ENCODE peak calls at places on chromosomes 12 and 14, in ten cellular contexts. One of them, this sample, is unnamed.

GRCh38 chr12:15830538-15830937 is 41.4 kb upstream of the EPS8 start:
- DNase-seq in stimulated activated CD4-positive, alpha-beta T cell treated with anti-CD3 and anti-CD28 coated beads, Interleukin-4, amount 100 ng/mL, for 48 hours: no peak
- DNase-seq in trophoblast cell: peak
- DNase-seq in effector CD4-positive, alpha-beta T cell: no peak
- DNase-seq in activated CD4-positive, alpha-beta memory T cell treated with anti-CD3 and anti-CD28 coated beads, Interleukin-2, amount 10 ng/mL, durations not matched to agents 7 days and 5 days: no peak
- DNase-seq in iPS-NIHi11: no peak
- DNase-seq in posterior vena cava: no peak
- DNase-seq in bronchial epithelial cell: peak
- DNase-seq in NCI-H2171 treated with DMSO at 0.1 percent for 48 hours: no peak
- DNase-seq in Calu3: no peak
- DNase-seq in this sample: no peak

GRCh38 chr12:88781909-88782308 is 201.6 kb upstream of the KITLG start:
- DNase-seq in stimulated activated CD4-positive, alpha-beta T cell treated with anti-CD3 and anti-CD28 coated beads, Interleukin-4, amount 100 ng/mL, for 48 hours: no peak
- DNase-seq in trophoblast cell: peak
- DNase-seq in effector CD4-positive, alpha-beta T cell: no peak
- DNase-seq in activated CD4-positive, alpha-beta memory T cell treated with anti-CD3 and anti-CD28 coated beads, Interleukin-2, amount 10 ng/mL, durations not matched to agents 7 days and 5 days: no peak
- DNase-seq in iPS-NIHi11: no peak
- DNase-seq in posterior vena cava: no peak
- DNase-seq in bronchial epithelial cell: peak
- DNase-seq in NCI-H2171 treated with DMSO at 0.1 percent for 48 hours: no peak
- DNase-seq in Calu3: no peak
- DNase-seq in this sample: no peak

GRCh38 chr12:113678222-113678621 is 206.6 kb upstream of the LHX5 start:
- DNase-seq in stimulated activated CD4-positive, alpha-beta T cell treated with anti-CD3 and anti-CD28 coated beads, Interleukin-4, amount 100 ng/mL, for 48 hours: no peak
- DNase-seq in trophoblast cell: no peak
- DNase-seq in effector CD4-positive, alpha-beta T cell: no peak
- DNase-seq in activated CD4-positive, alpha-beta memory T cell treated with anti-CD3 and anti-CD28 coated beads, Interleukin-2, amount 10 ng/mL, durations not matched to agents 7 days and 5 days: no peak
- DNase-seq in iPS-NIHi11: no peak
- DNase-seq in posterior vena cava: no peak
- DNase-seq in bronchial epithelial cell: no peak
- DNase-seq in NCI-H2171 treated with DMSO at 0.1 percent for 48 hours: no peak
- DNase-seq in Calu3: no peak
- DNase-seq in this sample: no peak

GRCh38 chr14:87745507-87746118 is 247.4 kb downstream of the GALC start:
- DNase-seq in stimulated activated CD4-positive, alpha-beta T cell treated with anti-CD3 and anti-CD28 coated beads, Interleukin-4, amount 100 ng/mL, for 48 hours: no peak
- DNase-seq in trophoblast cell: peak
- DNase-seq in effector CD4-positive, alpha-beta T cell: no peak
- DNase-seq in activated CD4-positive, alpha-beta memory T cell treated with anti-CD3 and anti-CD28 coated beads, Interleukin-2, amount 10 ng/mL, durations not matched to agents 7 days and 5 days: no peak
- DNase-seq in iPS-NIHi11: peak
- DNase-seq in posterior vena cava: no peak
- DNase-seq in bronchial epithelial cell: peak
- DNase-seq in NCI-H2171 treated with DMSO at 0.1 percent for 48 hours: peak
- DNase-seq in Calu3: peak
- DNase-seq in this sample: no peak

GRCh38 chr14:59771577-59771976 is 99.0 kb downstream of the RTN1 start:
- DNase-seq in stimulated activated CD4-positive, alpha-beta T cell treated with anti-CD3 and anti-CD28 coated beads, Interleukin-4, amount 100 ng/mL, for 48 hours: no peak
- DNase-seq in trophoblast cell: peak
- DNase-seq in effector CD4-positive, alpha-beta T cell: no peak
- DNase-seq in activated CD4-positive, alpha-beta memory T cell treated with anti-CD3 and anti-CD28 coated beads, Interleukin-2, amount 10 ng/mL, durations not matched to agents 7 days and 5 days: no peak
- DNase-seq in iPS-NIHi11: no peak
- DNase-seq in posterior vena cava: no peak
- DNase-seq in bronchial epithelial cell: peak
- DNase-seq in NCI-H2171 treated with DMSO at 0.1 percent for 48 hours: peak
- DNase-seq in Calu3: no peak
- DNase-seq in this sample: no peak

GRCh38 chr14:105165761-105166485 is 2.7 kb downstream of the JAG2 start:
- DNase-seq in stimulated activated CD4-positive, alpha-beta T cell treated with anti-CD3 and anti-CD28 coated beads, Interleukin-4, amount 100 ng/mL, for 48 hours: no peak
- DNase-seq in trophoblast cell: no peak
- DNase-seq in effector CD4-positive, alpha-beta T cell: no peak
- DNase-seq in activated CD4-positive, alpha-beta memory T cell treated with anti-CD3 and anti-CD28 coated beads, Interleukin-2, amount 10 ng/mL, durations not matched to agents 7 days and 5 days: no peak
- DNase-seq in iPS-NIHi11: no peak
- DNase-seq in posterior vena cava: no peak
- DNase-seq in bronchial epithelial cell: peak
- DNase-seq in NCI-H2171 treated with DMSO at 0.1 percent for 48 hours: peak
- DNase-seq in Calu3: no peak
- DNase-seq in this sample: no peak

GRCh38 chr14:90409209-90409730 is 12.4 kb downstream of the CALM1 start:
- DNase-seq in stimulated activated CD4-positive, alpha-beta T cell treated with anti-CD3 and anti-CD28 coated beads, Interleukin-4, amount 100 ng/mL, for 48 hours: no peak
- DNase-seq in trophoblast cell: no peak
- DNase-seq in effector CD4-positive, alpha-beta T cell: no peak
- DNase-seq in activated CD4-positive, alpha-beta memory T cell treated with anti-CD3 and anti-CD28 coated beads, Interleukin-2, amount 10 ng/mL, durations not matched to agents 7 days and 5 days: no peak
- DNase-seq in iPS-NIHi11: no peak
- DNase-seq in posterior vena cava: no peak
- DNase-seq in bronchial epithelial cell: peak
- DNase-seq in NCI-H2171 treated with DMSO at 0.1 percent for 48 hours: no peak
- DNase-seq in Calu3: peak
- DNase-seq in this sample: peak

GRCh38 chr14:23034498-23035302 is at the start of gene PSMB5:
- DNase-seq in stimulated activated CD4-positive, alpha-beta T cell treated with anti-CD3 and anti-CD28 coated beads, Interleukin-4, amount 100 ng/mL, for 48 hours: peak
- DNase-seq in trophoblast cell: peak
- DNase-seq in effector CD4-positive, alpha-beta T cell: peak
- DNase-seq in activated CD4-positive, alpha-beta memory T cell treated with anti-CD3 and anti-CD28 coated beads, Interleukin-2, amount 10 ng/mL, durations not matched to agents 7 days and 5 days: peak
- DNase-seq in iPS-NIHi11: peak
- DNase-seq in posterior vena cava: peak
- DNase-seq in bronchial epithelial cell: peak
- DNase-seq in NCI-H2171 treated with DMSO at 0.1 percent for 48 hours: no peak
- DNase-seq in Calu3: peak
- DNase-seq in this sample: peak

GRCh38 chr12:44317651-44318126 is 481.8 kb downstream of the TMEM117 start:
- DNase-seq in stimulated activated CD4-positive, alpha-beta T cell treated with anti-CD3 and anti-CD28 coated beads, Interleukin-4, amount 100 ng/mL, for 48 hours: no peak
- DNase-seq in trophoblast cell: peak
- DNase-seq in effector CD4-positive, alpha-beta T cell: no peak
- DNase-seq in activated CD4-positive, alpha-beta memory T cell treated with anti-CD3 and anti-CD28 coated beads, Interleukin-2, amount 10 ng/mL, durations not matched to agents 7 days and 5 days: no peak
- DNase-seq in iPS-NIHi11: peak
- DNase-seq in posterior vena cava: no peak
- DNase-seq in bronchial epithelial cell: peak
- DNase-seq in NCI-H2171 treated with DMSO at 0.1 percent for 48 hours: peak
- DNase-seq in Calu3: peak
- DNase-seq in this sample: no peak

GRCh38 chr14:70789361-70789760 is 20.0 kb downstream of the MAP3K9 start:
- DNase-seq in stimulated activated CD4-positive, alpha-beta T cell treated with anti-CD3 and anti-CD28 coated beads, Interleukin-4, amount 100 ng/mL, for 48 hours: no peak
- DNase-seq in trophoblast cell: no peak
- DNase-seq in effector CD4-positive, alpha-beta T cell: no peak
- DNase-seq in activated CD4-positive, alpha-beta memory T cell treated with anti-CD3 and anti-CD28 coated beads, Interleukin-2, amount 10 ng/mL, durations not matched to agents 7 days and 5 days: no peak
- DNase-seq in iPS-NIHi11: no peak
- DNase-seq in posterior vena cava: no peak
- DNase-seq in bronchial epithelial cell: peak
- DNase-seq in NCI-H2171 treated with DMSO at 0.1 percent for 48 hours: peak
- DNase-seq in Calu3: no peak
- DNase-seq in this sample: no peak

GRCh38 chr14:83342590-83342989 is 1808.9 kb upstream of the SEL1L start:
- DNase-seq in stimulated activated CD4-positive, alpha-beta T cell treated with anti-CD3 and anti-CD28 coated beads, Interleukin-4, amount 100 ng/mL, for 48 hours: no peak
- DNase-seq in trophoblast cell: no peak
- DNase-seq in effector CD4-positive, alpha-beta T cell: no peak
- DNase-seq in activated CD4-positive, alpha-beta memory T cell treated with anti-CD3 and anti-CD28 coated beads, Interleukin-2, amount 10 ng/mL, durations not matched to agents 7 days and 5 days: no peak
- DNase-seq in iPS-NIHi11: no peak
- DNase-seq in posterior vena cava: peak
- DNase-seq in bronchial epithelial cell: no peak
- DNase-seq in NCI-H2171 treated with DMSO at 0.1 percent for 48 hours: no peak
- DNase-seq in Calu3: no peak
- DNase-seq in this sample: no peak

GRCh38 chr14:75258079-75258802 is 20.4 kb upstream of the FOS start:
- DNase-seq in stimulated activated CD4-positive, alpha-beta T cell treated with anti-CD3 and anti-CD28 coated beads, Interleukin-4, amount 100 ng/mL, for 48 hours: no peak
- DNase-seq in trophoblast cell: peak
- DNase-seq in effector CD4-positive, alpha-beta T cell: no peak
- DNase-seq in activated CD4-positive, alpha-beta memory T cell treated with anti-CD3 and anti-CD28 coated beads, Interleukin-2, amount 10 ng/mL, durations not matched to agents 7 days and 5 days: no peak
- DNase-seq in iPS-NIHi11: no peak
- DNase-seq in posterior vena cava: peak
- DNase-seq in bronchial epithelial cell: no peak
- DNase-seq in NCI-H2171 treated with DMSO at 0.1 percent for 48 hours: no peak
- DNase-seq in Calu3: no peak
- DNase-seq in this sample: no peak

GRCh38 chr14:24070285-24071143 is 848 bp upstream of the CPNE6 start:
- DNase-seq in stimulated activated CD4-positive, alpha-beta T cell treated with anti-CD3 and anti-CD28 coated beads, Interleukin-4, amount 100 ng/mL, for 48 hours: no peak
- DNase-seq in trophoblast cell: no peak
- DNase-seq in effector CD4-positive, alpha-beta T cell: no peak
- DNase-seq in activated CD4-positive, alpha-beta memory T cell treated with anti-CD3 and anti-CD28 coated beads, Interleukin-2, amount 10 ng/mL, durations not matched to agents 7 days and 5 days: no peak
- DNase-seq in iPS-NIHi11: no peak
- DNase-seq in posterior vena cava: peak
- DNase-seq in bronchial epithelial cell: no peak
- DNase-seq in NCI-H2171 treated with DMSO at 0.1 percent for 48 hours: peak
- DNase-seq in Calu3: no peak
- DNase-seq in this sample: no peak

GRCh38 chr12:71046215-71046614 is 111.6 kb downstream of the TSPAN8 start:
- DNase-seq in stimulated activated CD4-positive, alpha-beta T cell treated with anti-CD3 and anti-CD28 coated beads, Interleukin-4, amount 100 ng/mL, for 48 hours: no peak
- DNase-seq in trophoblast cell: no peak
- DNase-seq in effector CD4-positive, alpha-beta T cell: no peak
- DNase-seq in activated CD4-positive, alpha-beta memory T cell treated with anti-CD3 and anti-CD28 coated beads, Interleukin-2, amount 10 ng/mL, durations not matched to agents 7 days and 5 days: no peak
- DNase-seq in iPS-NIHi11: no peak
- DNase-seq in posterior vena cava: no peak
- DNase-seq in bronchial epithelial cell: peak
- DNase-seq in NCI-H2171 treated with DMSO at 0.1 percent for 48 hours: no peak
- DNase-seq in Calu3: peak
- DNase-seq in this sample: no peak

GRCh38 chr12:87866602-87867292 is 162.5 kb downstream of the C12orf50 start:
- DNase-seq in stimulated activated CD4-positive, alpha-beta T cell treated with anti-CD3 and anti-CD28 coated beads, Interleukin-4, amount 100 ng/mL, for 48 hours: no peak
- DNase-seq in trophoblast cell: no peak
- DNase-seq in effector CD4-positive, alpha-beta T cell: no peak
- DNase-seq in activated CD4-positive, alpha-beta memory T cell treated with anti-CD3 and anti-CD28 coated beads, Interleukin-2, amount 10 ng/mL, durations not matched to agents 7 days and 5 days: no peak
- DNase-seq in iPS-NIHi11: no peak
- DNase-seq in posterior vena cava: no peak
- DNase-seq in bronchial epithelial cell: peak
- DNase-seq in NCI-H2171 treated with DMSO at 0.1 percent for 48 hours: peak
- DNase-seq in Calu3: peak
- DNase-seq in this sample: no peak

GRCh38 chr12:109777544-109777943 is 55.7 kb downstream of the TRPV4 start:
- DNase-seq in stimulated activated CD4-positive, alpha-beta T cell treated with anti-CD3 and anti-CD28 coated beads, Interleukin-4, amount 100 ng/mL, for 48 hours: peak
- DNase-seq in trophoblast cell: peak
- DNase-seq in effector CD4-positive, alpha-beta T cell: no peak
- DNase-seq in activated CD4-positive, alpha-beta memory T cell treated with anti-CD3 and anti-CD28 coated beads, Interleukin-2, amount 10 ng/mL, durations not matched to agents 7 days and 5 days: peak
- DNase-seq in iPS-NIHi11: peak
- DNase-seq in posterior vena cava: no peak
- DNase-seq in bronchial epithelial cell: peak
- DNase-seq in NCI-H2171 treated with DMSO at 0.1 percent for 48 hours: peak
- DNase-seq in Calu3: peak
- DNase-seq in this sample: no peak

GRCh38 chr12:75613981-75614380 is 102.6 kb upstream of the KRR1 start:
- DNase-seq in stimulated activated CD4-positive, alpha-beta T cell treated with anti-CD3 and anti-CD28 coated beads, Interleukin-4, amount 100 ng/mL, for 48 hours: no peak
- DNase-seq in trophoblast cell: no peak
- DNase-seq in effector CD4-positive, alpha-beta T cell: no peak
- DNase-seq in activated CD4-positive, alpha-beta memory T cell treated with anti-CD3 and anti-CD28 coated beads, Interleukin-2, amount 10 ng/mL, durations not matched to agents 7 days and 5 days: no peak
- DNase-seq in iPS-NIHi11: no peak
- DNase-seq in posterior vena cava: no peak
- DNase-seq in bronchial epithelial cell: peak
- DNase-seq in NCI-H2171 treated with DMSO at 0.1 percent for 48 hours: no peak
- DNase-seq in Calu3: no peak
- DNase-seq in this sample: no peak

GRCh38 chr14:54893151-54893760 is 9.4 kb downstream of the GCH1 start:
- DNase-seq in stimulated activated CD4-positive, alpha-beta T cell treated with anti-CD3 and anti-CD28 coated beads, Interleukin-4, amount 100 ng/mL, for 48 hours: peak
- DNase-seq in trophoblast cell: peak
- DNase-seq in effector CD4-positive, alpha-beta T cell: peak
- DNase-seq in activated CD4-positive, alpha-beta memory T cell treated with anti-CD3 and anti-CD28 coated beads, Interleukin-2, amount 10 ng/mL, durations not matched to agents 7 days and 5 days: no peak
- DNase-seq in iPS-NIHi11: peak
- DNase-seq in posterior vena cava: no peak
- DNase-seq in bronchial epithelial cell: peak
- DNase-seq in NCI-H2171 treated with DMSO at 0.1 percent for 48 hours: peak
- DNase-seq in Calu3: peak
- DNase-seq in this sample: no peak

GRCh38 chr12:128680555-128680954 is 143.2 kb downstream of the SLC15A4 start:
- DNase-seq in stimulated activated CD4-positive, alpha-beta T cell treated with anti-CD3 and anti-CD28 coated beads, Interleukin-4, amount 100 ng/mL, for 48 hours: no peak
- DNase-seq in trophoblast cell: no peak
- DNase-seq in effector CD4-positive, alpha-beta T cell: no peak
- DNase-seq in activated CD4-positive, alpha-beta memory T cell treated with anti-CD3 and anti-CD28 coated beads, Interleukin-2, amount 10 ng/mL, durations not matched to agents 7 days and 5 days: no peak
- DNase-seq in iPS-NIHi11: no peak
- DNase-seq in posterior vena cava: no peak
- DNase-seq in bronchial epithelial cell: no peak
- DNase-seq in NCI-H2171 treated with DMSO at 0.1 percent for 48 hours: no peak
- DNase-seq in Calu3: no peak
- DNase-seq in this sample: no peak

GRCh38 chr12:20486233-20486632 is 117.9 kb downstream of the PDE3A start:
- DNase-seq in stimulated activated CD4-positive, alpha-beta T cell treated with anti-CD3 and anti-CD28 coated beads, Interleukin-4, amount 100 ng/mL, for 48 hours: no peak
- DNase-seq in trophoblast cell: no peak
- DNase-seq in effector CD4-positive, alpha-beta T cell: no peak
- DNase-seq in activated CD4-positive, alpha-beta memory T cell treated with anti-CD3 and anti-CD28 coated beads, Interleukin-2, amount 10 ng/mL, durations not matched to agents 7 days and 5 days: no peak
- DNase-seq in iPS-NIHi11: no peak
- DNase-seq in posterior vena cava: no peak
- DNase-seq in bronchial epithelial cell: no peak
- DNase-seq in NCI-H2171 treated with DMSO at 0.1 percent for 48 hours: no peak
- DNase-seq in Calu3: no peak
- DNase-seq in this sample: peak

GRCh38 chr12:26318661-26319068 is 123.3 kb downstream of the SSPN start:
- DNase-seq in stimulated activated CD4-positive, alpha-beta T cell treated with anti-CD3 and anti-CD28 coated beads, Interleukin-4, amount 100 ng/mL, for 48 hours: no peak
- DNase-seq in trophoblast cell: peak
- DNase-seq in effector CD4-positive, alpha-beta T cell: no peak
- DNase-seq in activated CD4-positive, alpha-beta memory T cell treated with anti-CD3 and anti-CD28 coated beads, Interleukin-2, amount 10 ng/mL, durations not matched to agents 7 days and 5 days: no peak
- DNase-seq in iPS-NIHi11: no peak
- DNase-seq in posterior vena cava: peak
- DNase-seq in bronchial epithelial cell: peak
- DNase-seq in NCI-H2171 treated with DMSO at 0.1 percent for 48 hours: no peak
- DNase-seq in Calu3: peak
- DNase-seq in this sample: no peak

GRCh38 chr12:27123642-27124041 is 41.3 kb upstream of the C12orf71 start:
- DNase-seq in stimulated activated CD4-positive, alpha-beta T cell treated with anti-CD3 and anti-CD28 coated beads, Interleukin-4, amount 100 ng/mL, for 48 hours: no peak
- DNase-seq in trophoblast cell: peak
- DNase-seq in effector CD4-positive, alpha-beta T cell: no peak
- DNase-seq in activated CD4-positive, alpha-beta memory T cell treated with anti-CD3 and anti-CD28 coated beads, Interleukin-2, amount 10 ng/mL, durations not matched to agents 7 days and 5 days: no peak
- DNase-seq in iPS-NIHi11: peak
- DNase-seq in posterior vena cava: no peak
- DNase-seq in bronchial epithelial cell: peak
- DNase-seq in NCI-H2171 treated with DMSO at 0.1 percent for 48 hours: peak
- DNase-seq in Calu3: no peak
- DNase-seq in this sample: no peak

GRCh38 chr14:31020834-31021575 is 4.4 kb upstream of the AP4S1 start:
- DNase-seq in stimulated activated CD4-positive, alpha-beta T cell treated with anti-CD3 and anti-CD28 coated beads, Interleukin-4, amount 100 ng/mL, for 48 hours: no peak
- DNase-seq in trophoblast cell: no peak
- DNase-seq in effector CD4-positive, alpha-beta T cell: no peak
- DNase-seq in activated CD4-positive, alpha-beta memory T cell treated with anti-CD3 and anti-CD28 coated beads, Interleukin-2, amount 10 ng/mL, durations not matched to agents 7 days and 5 days: no peak
- DNase-seq in iPS-NIHi11: no peak
- DNase-seq in posterior vena cava: no peak
- DNase-seq in bronchial epithelial cell: no peak
- DNase-seq in NCI-H2171 treated with DMSO at 0.1 percent for 48 hours: no peak
- DNase-seq in Calu3: no peak
- DNase-seq in this sample: no peak

GRCh38 chr12:52837341-52837741 is 3.2 kb upstream of the KRT79 start:
- DNase-seq in stimulated activated CD4-positive, alpha-beta T cell treated with anti-CD3 and anti-CD28 coated beads, Interleukin-4, amount 100 ng/mL, for 48 hours: no peak
- DNase-seq in trophoblast cell: peak
- DNase-seq in effector CD4-positive, alpha-beta T cell: no peak
- DNase-seq in activated CD4-positive, alpha-beta memory T cell treated with anti-CD3 and anti-CD28 coated beads, Interleukin-2, amount 10 ng/mL, durations not matched to agents 7 days and 5 days: no peak
- DNase-seq in iPS-NIHi11: no peak
- DNase-seq in posterior vena cava: no peak
- DNase-seq in bronchial epithelial cell: peak
- DNase-seq in NCI-H2171 treated with DMSO at 0.1 percent for 48 hours: no peak
- DNase-seq in Calu3: peak
- DNase-seq in this sample: no peak

GRCh38 chr14:77311217-77311616 is 9.5 kb downstream of the POMT2 start:
- DNase-seq in stimulated activated CD4-positive, alpha-beta T cell treated with anti-CD3 and anti-CD28 coated beads, Interleukin-4, amount 100 ng/mL, for 48 hours: no peak
- DNase-seq in trophoblast cell: no peak
- DNase-seq in effector CD4-positive, alpha-beta T cell: no peak
- DNase-seq in activated CD4-positive, alpha-beta memory T cell treated with anti-CD3 and anti-CD28 coated beads, Interleukin-2, amount 10 ng/mL, durations not matched to agents 7 days and 5 days: no peak
- DNase-seq in iPS-NIHi11: no peak
- DNase-seq in posterior vena cava: no peak
- DNase-seq in bronchial epithelial cell: peak
- DNase-seq in NCI-H2171 treated with DMSO at 0.1 percent for 48 hours: no peak
- DNase-seq in Calu3: no peak
- DNase-seq in this sample: no peak

GRCh38 chr12:9971158-9971557 is at the start of gene CLEC12A:
- DNase-seq in stimulated activated CD4-positive, alpha-beta T cell treated with anti-CD3 and anti-CD28 coated beads, Interleukin-4, amount 100 ng/mL, for 48 hours: no peak
- DNase-seq in trophoblast cell: peak
- DNase-seq in effector CD4-positive, alpha-beta T cell: no peak
- DNase-seq in activated CD4-positive, alpha-beta memory T cell treated with anti-CD3 and anti-CD28 coated beads, Interleukin-2, amount 10 ng/mL, durations not matched to agents 7 days and 5 days: no peak
- DNase-seq in iPS-NIHi11: no peak
- DNase-seq in posterior vena cava: no peak
- DNase-seq in bronchial epithelial cell: no peak
- DNase-seq in NCI-H2171 treated with DMSO at 0.1 percent for 48 hours: no peak
- DNase-seq in Calu3: no peak
- DNase-seq in this sample: no peak

GRCh38 chr14:73460691-73461127 is 2.4 kb upstream of the NUMB start:
- DNase-seq in stimulated activated CD4-positive, alpha-beta T cell treated with anti-CD3 and anti-CD28 coated beads, Interleukin-4, amount 100 ng/mL, for 48 hours: no peak
- DNase-seq in trophoblast cell: no peak
- DNase-seq in effector CD4-positive, alpha-beta T cell: no peak
- DNase-seq in activated CD4-positive, alpha-beta memory T cell treated with anti-CD3 and anti-CD28 coated beads, Interleukin-2, amount 10 ng/mL, durations not matched to agents 7 days and 5 days: no peak
- DNase-seq in iPS-NIHi11: no peak
- DNase-seq in posterior vena cava: no peak
- DNase-seq in bronchial epithelial cell: peak
- DNase-seq in NCI-H2171 treated with DMSO at 0.1 percent for 48 hours: peak
- DNase-seq in Calu3: no peak
- DNase-seq in this sample: no peak